ENCODE peak calls at places on chromosomes 7 and 10, in four cellular contexts. Y is posterior cingulate gyrus, O is GM19239, Q is T-cell. B is an unnamed sample.

GRCh38 chr7:80540841-80541240 is 29.0 kb upstream of the GNAT3 start:
- DNase-seq in Y (no peak), O (no peak), Q (no peak), B (no peak)

GRCh38 chr10:69636273-69636575 is 6.2 kb downstream of the FAM241B start:
- DNase-seq in Y (no peak), O (no peak), Q (no peak), B (no peak)

GRCh38 chr7:135217645-135218509 is 6.6 kb upstream of the WDR91 start:
- DNase-seq in Y (no peak), O (no peak), Q (no peak), B (no peak)

GRCh38 chr10:132432176-132432540 is 35.2 kb downstream of the PWWP2B start:
- DNase-seq in Y (no peak), O (no peak), Q (no peak), B (no peak)

GRCh38 chr7:159103382-159104187 is 41.1 kb downstream of the VIPR2 start:
- DNase-seq in Y (no peak), O (no peak), Q (no peak), B (no peak)

GRCh38 chr10:63467833-63468232 is 2.1 kb upstream of the JMJD1C start:
- DNase-seq in Y (no peak), O (no peak), Q (no peak), B (no peak)

GRCh38 chr10:3980660-3981059 is 195.7 kb upstream of the KLF6 start:
- DNase-seq in Y (no peak), O (no peak), Q (no peak), B (no peak)

GRCh38 chr10:96587255-96588059 is 645 bp upstream of the TM9SF3 start:
- DNase-seq in Y (peak; percentile 34), O (no peak), Q (no peak), B (no peak)

GRCh38 chr7:134619627-134620331 is 26.9 kb upstream of the BPGM start:
- DNase-seq in Y (peak; percentile 14), O (no peak), Q (no peak), B (no peak)

GRCh38 chr7:70474639-70475234 is 657.2 kb upstream of the GALNT17 start:
- DNase-seq in Y (no peak), O (no peak), Q (no peak), B (no peak)

GRCh38 chr10:46522295-46523118 is 34.0 kb downstream of the GPRIN2 start:
- DNase-seq in Y (no peak), O (no peak), Q (no peak), B (no peak)

GRCh38 chr7:80900583-80901576 is 18.0 kb downstream of the SEMA3C start:
- DNase-seq in Y (no peak), O (no peak), Q (no peak), B (no peak)

GRCh38 chr7:33701189-33701740 is 204.1 kb upstream of the BMPER start:
- DNase-seq in Y (no peak), O (no peak), Q (no peak), B (no peak)

GRCh38 chr7:117698018-117698417 is 175.2 kb downstream of the CTTNBP2 start:
- DNase-seq in Y (no peak), O (no peak), Q (no peak), B (no peak)

GRCh38 chr7:6558837-6559236 is 7.6 kb upstream of the GRID2IP start:
- DNase-seq in Y (no peak), O (no peak), Q (no peak), B (no peak)

GRCh38 chr7:48130658-48131108 is 40.6 kb upstream of the ABCA13 start:
- DNase-seq in Y (no peak), O (no peak), Q (no peak), B (no peak)

GRCh38 chr10:131012641-131012985 is 298.9 kb downstream of the TCERG1L start:
- DNase-seq in Y (no peak), O (no peak), Q (no peak), B (no peak)

GRCh38 chr10:116688241-116688711 is 54.1 kb downstream of the HSPA12A start:
- DNase-seq in Y (no peak), O (no peak), Q (no peak), B (no peak)

GRCh38 chr10:86523348-86523747 is 1.8 kb upstream of the WAPL start:
- DNase-seq in Y (no peak), O (no peak), Q (no peak), B (no peak)

GRCh38 chr10:59805043-59805442 is 51.8 kb upstream of the MRLN start:
- DNase-seq in Y (no peak), O (no peak), Q (no peak), B (no peak)

GRCh38 chr10:129912161-129912917 is 51.7 kb downstream of the EBF3 start:
- DNase-seq in Y (no peak), O (no peak), Q (no peak), B (no peak)

GRCh38 chr10:88091490-88092061 is 228.2 kb downstream of the PTEN start:
- DNase-seq in Y (no peak), O (no peak), Q (peak; percentile 36), B (peak; percentile 58)

GRCh38 chr7:128093606-128094005 is 62.4 kb upstream of the LRRC4 start:
- DNase-seq in Y (no peak), O (no peak), Q (no peak), B (no peak)

GRCh38 chr10:78042058-78042751 is 8.5 kb downstream of the RPS24 start:
- DNase-seq in Y (no peak), O (no peak), Q (no peak), B (no peak)

GRCh38 chr10:100983868-100984669 is 3.2 kb downstream of the MRPL43 start:
- DNase-seq in Y (no peak), O (no peak), Q (no peak), B (no peak)

GRCh38 chr7:128406986-128407589 is 2.7 kb downstream of the IMPDH1 start:
- DNase-seq in Y (no peak), O (no peak), Q (no peak), B (no peak)

GRCh38 chr10:130463104-130463875 is 327.1 kb downstream of the GLRX3 start:
- DNase-seq in Y (no peak), O (no peak), Q (no peak), B (no peak)

GRCh38 chr7:142671506-142671905 is 77.8 kb upstream of the PRSS1 start:
- DNase-seq in Y (no peak), O (no peak), Q (no peak), B (no peak)

GRCh38 chr7:94338921-94339371 is 55.7 kb upstream of the COL1A2 start:
- DNase-seq in Y (no peak), O (no peak), Q (no peak), B (no peak)

GRCh38 chr7:101891124-101891523 is 73.7 kb downstream of the CUX1 start:
- DNase-seq in Y (no peak), O (no peak), Q (no peak), B (no peak)

GRCh38 chr10:59713196-59713821 is 3.7 kb upstream of the SLC16A9 start:
- DNase-seq in Y (no peak), O (no peak), Q (no peak), B (no peak)

GRCh38 chr7:158274996-158275395 is 312.6 kb downstream of the PTPRN2 start:
- DNase-seq in Y (no peak), O (no peak), Q (no peak), B (no peak)

GRCh38 chr7:36346260-36346831 is 43.3 kb upstream of the ANLN start:
- DNase-seq in Y (no peak), O (no peak), Q (no peak), B (no peak)

GRCh38 chr7:27295236-27295635 is 52.6 kb downstream of the EVX1 start:
- DNase-seq in Y (no peak), O (no peak), Q (no peak), B (no peak)

GRCh38 chr10:123517901-123518300 is 148.3 kb upstream of the GPR26 start:
- DNase-seq in Y (no peak), O (no peak), Q (no peak), B (no peak)

GRCh38 chr10:8731415-8732110 is 677.1 kb downstream of the GATA3 start:
- DNase-seq in Y (no peak), O (no peak), Q (no peak), B (no peak)

B was measured in GM18507.